ENCODE peak calls at places on chromosomes 2 and 18, in six cellular contexts. One of them, this sample, is unnamed.

GRCh38 chr2:196367633-196368032 is 196.3 kb upstream of the STK17B start:
- DNase-seq in ovary: no peak
- DNase-seq in progenitor cell of endocrine pancreas: no peak
- DNase-seq in A549: no peak
- DNase-seq in endothelial cell of umbilical vein: no peak
- DNase-seq in prostate gland: no peak
- DNase-seq in this sample: no peak

GRCh38 chr2:20916604-20917286 is 93.8 kb upstream of the LDAH start:
- DNase-seq in ovary: no peak
- DNase-seq in progenitor cell of endocrine pancreas: no peak
- DNase-seq in A549: peak
- DNase-seq in endothelial cell of umbilical vein: peak
- DNase-seq in prostate gland: peak
- DNase-seq in this sample: no peak

GRCh38 chr2:147469471-147469870 is 375.4 kb upstream of the ACVR2A start:
- DNase-seq in ovary: no peak
- DNase-seq in progenitor cell of endocrine pancreas: no peak
- DNase-seq in A549: no peak
- DNase-seq in endothelial cell of umbilical vein: no peak
- DNase-seq in prostate gland: no peak
- DNase-seq in this sample: no peak

GRCh38 chr2:235924675-235925063 is 243.5 kb downstream of the GBX2 start:
- DNase-seq in ovary: no peak
- DNase-seq in progenitor cell of endocrine pancreas: no peak
- DNase-seq in A549: no peak
- DNase-seq in endothelial cell of umbilical vein: no peak
- DNase-seq in prostate gland: no peak
- DNase-seq in this sample: no peak

GRCh38 chr2:171952748-171953147 is 30.5 kb downstream of the HAT1 start:
- DNase-seq in ovary: no peak
- DNase-seq in progenitor cell of endocrine pancreas: no peak
- DNase-seq in A549: no peak
- DNase-seq in endothelial cell of umbilical vein: no peak
- DNase-seq in prostate gland: no peak
- DNase-seq in this sample: no peak

GRCh38 chr2:38668092-38668491 is 2.2 kb downstream of the GALM start:
- DNase-seq in ovary: no peak
- DNase-seq in progenitor cell of endocrine pancreas: no peak
- DNase-seq in A549: no peak
- DNase-seq in endothelial cell of umbilical vein: no peak
- DNase-seq in prostate gland: no peak
- DNase-seq in this sample: no peak

GRCh38 chr2:67880291-67880761 is 182.5 kb downstream of the C1D start:
- DNase-seq in ovary: no peak
- DNase-seq in progenitor cell of endocrine pancreas: no peak
- DNase-seq in A549: no peak
- DNase-seq in endothelial cell of umbilical vein: no peak
- DNase-seq in prostate gland: peak
- DNase-seq in this sample: no peak

GRCh38 chr2:3784731-3785130 is 81.4 kb downstream of the DCDC2C start:
- DNase-seq in ovary: no peak
- DNase-seq in progenitor cell of endocrine pancreas: no peak
- DNase-seq in A549: no peak
- DNase-seq in endothelial cell of umbilical vein: no peak
- DNase-seq in prostate gland: no peak
- DNase-seq in this sample: no peak

GRCh38 chr2:1739961-1740713 is 4.2 kb downstream of the PXDN start:
- DNase-seq in ovary: no peak
- DNase-seq in progenitor cell of endocrine pancreas: no peak
- DNase-seq in A549: no peak
- DNase-seq in endothelial cell of umbilical vein: no peak
- DNase-seq in prostate gland: no peak
- DNase-seq in this sample: no peak

GRCh38 chr2:46230115-46230571 is 67.1 kb upstream of the EPAS1 start:
- DNase-seq in ovary: no peak
- DNase-seq in progenitor cell of endocrine pancreas: no peak
- DNase-seq in A549: peak
- DNase-seq in endothelial cell of umbilical vein: no peak
- DNase-seq in prostate gland: no peak
- DNase-seq in this sample: no peak

GRCh38 chr2:152573168-152573567 is 144.1 kb downstream of the PRPF40A start:
- DNase-seq in ovary: no peak
- DNase-seq in progenitor cell of endocrine pancreas: no peak
- DNase-seq in A549: peak
- DNase-seq in endothelial cell of umbilical vein: no peak
- DNase-seq in prostate gland: no peak
- DNase-seq in this sample: no peak

GRCh38 chr2:25043241-25043867 is 1.5 kb downstream of the EFR3B start:
- DNase-seq in ovary: no peak
- DNase-seq in progenitor cell of endocrine pancreas: no peak
- DNase-seq in A549: peak
- DNase-seq in endothelial cell of umbilical vein: peak
- DNase-seq in prostate gland: no peak
- DNase-seq in this sample: peak

GRCh38 chr18:33201509-33201926 is 239.0 kb downstream of the CCDC178 start:
- DNase-seq in ovary: no peak
- DNase-seq in progenitor cell of endocrine pancreas: no peak
- DNase-seq in A549: no peak
- DNase-seq in endothelial cell of umbilical vein: peak
- DNase-seq in prostate gland: no peak
- DNase-seq in this sample: peak

GRCh38 chr2:46000660-46001059 is 296.5 kb upstream of the EPAS1 start:
- DNase-seq in ovary: no peak
- DNase-seq in progenitor cell of endocrine pancreas: no peak
- DNase-seq in A549: no peak
- DNase-seq in endothelial cell of umbilical vein: no peak
- DNase-seq in prostate gland: no peak
- DNase-seq in this sample: no peak

GRCh38 chr18:998976-999375 is 94.3 kb downstream of the ADCYAP1 start:
- DNase-seq in ovary: no peak
- DNase-seq in progenitor cell of endocrine pancreas: no peak
- DNase-seq in A549: no peak
- DNase-seq in endothelial cell of umbilical vein: no peak
- DNase-seq in prostate gland: no peak
- DNase-seq in this sample: no peak

GRCh38 chr2:121151311-121152109 is 133.5 kb downstream of the TFCP2L1 start:
- DNase-seq in ovary: no peak
- DNase-seq in progenitor cell of endocrine pancreas: no peak
- DNase-seq in A549: no peak
- DNase-seq in endothelial cell of umbilical vein: no peak
- DNase-seq in prostate gland: peak
- DNase-seq in this sample: no peak

GRCh38 chr2:6368271-6368670 is 497.4 kb downstream of the CMPK2 start:
- DNase-seq in ovary: no peak
- DNase-seq in progenitor cell of endocrine pancreas: no peak
- DNase-seq in A549: no peak
- DNase-seq in endothelial cell of umbilical vein: no peak
- DNase-seq in prostate gland: no peak
- DNase-seq in this sample: no peak

GRCh38 chr2:55401124-55401523 is 18.5 kb downstream of the CCDC88A start:
- DNase-seq in ovary: no peak
- DNase-seq in progenitor cell of endocrine pancreas: no peak
- DNase-seq in A549: no peak
- DNase-seq in endothelial cell of umbilical vein: no peak
- DNase-seq in prostate gland: no peak
- DNase-seq in this sample: no peak

GRCh38 chr2:25825238-25825637 is 53.0 kb downstream of the ASXL2 start:
- DNase-seq in ovary: no peak
- DNase-seq in progenitor cell of endocrine pancreas: no peak
- DNase-seq in A549: no peak
- DNase-seq in endothelial cell of umbilical vein: no peak
- DNase-seq in prostate gland: no peak
- DNase-seq in this sample: no peak

GRCh38 chr2:27075219-27075871 is 3.1 kb upstream of the EMILIN1 start:
- DNase-seq in ovary: peak
- DNase-seq in progenitor cell of endocrine pancreas: no peak
- DNase-seq in A549: no peak
- DNase-seq in endothelial cell of umbilical vein: peak
- DNase-seq in prostate gland: no peak
- DNase-seq in this sample: no peak

GRCh38 chr2:28414583-28414982 is 21.9 kb downstream of the FOSL2 start:
- DNase-seq in ovary: no peak
- DNase-seq in progenitor cell of endocrine pancreas: no peak
- DNase-seq in A549: no peak
- DNase-seq in endothelial cell of umbilical vein: no peak
- DNase-seq in prostate gland: no peak
- DNase-seq in this sample: no peak

GRCh38 chr2:113981404-113982134 is 91.7 kb downstream of the ACTR3 start:
- DNase-seq in ovary: no peak
- DNase-seq in progenitor cell of endocrine pancreas: no peak
- DNase-seq in A549: no peak
- DNase-seq in endothelial cell of umbilical vein: no peak
- DNase-seq in prostate gland: no peak
- DNase-seq in this sample: no peak

GRCh38 chr18:31010601-31011000 is 31.9 kb downstream of the DSC3 start:
- DNase-seq in ovary: no peak
- DNase-seq in progenitor cell of endocrine pancreas: no peak
- DNase-seq in A549: no peak
- DNase-seq in endothelial cell of umbilical vein: no peak
- DNase-seq in prostate gland: no peak
- DNase-seq in this sample: no peak

GRCh38 chr2:1590611-1591460 is 153.5 kb downstream of the PXDN start:
- DNase-seq in ovary: peak
- DNase-seq in progenitor cell of endocrine pancreas: no peak
- DNase-seq in A549: no peak
- DNase-seq in endothelial cell of umbilical vein: peak
- DNase-seq in prostate gland: no peak
- DNase-seq in this sample: no peak

GRCh38 chr2:33380001-33380609 is 96.3 kb upstream of the RASGRP3 start:
- DNase-seq in ovary: no peak
- DNase-seq in progenitor cell of endocrine pancreas: no peak
- DNase-seq in A549: no peak
- DNase-seq in endothelial cell of umbilical vein: no peak
- DNase-seq in prostate gland: no peak
- DNase-seq in this sample: no peak

GRCh38 chr2:55581875-55582547 is 35.4 kb downstream of the PPP4R3B start:
- DNase-seq in ovary: no peak
- DNase-seq in progenitor cell of endocrine pancreas: no peak
- DNase-seq in A549: no peak
- DNase-seq in endothelial cell of umbilical vein: no peak
- DNase-seq in prostate gland: no peak
- DNase-seq in this sample: no peak

GRCh38 chr2:10405441-10405840 is 42.7 kb downstream of the ODC1 start:
- DNase-seq in ovary: no peak
- DNase-seq in progenitor cell of endocrine pancreas: no peak
- DNase-seq in A549: peak
- DNase-seq in endothelial cell of umbilical vein: peak
- DNase-seq in prostate gland: peak
- DNase-seq in this sample: no peak

GRCh38 chr2:150557020-150557644 is 69.7 kb upstream of the RND3 start:
- DNase-seq in ovary: no peak
- DNase-seq in progenitor cell of endocrine pancreas: no peak
- DNase-seq in A549: no peak
- DNase-seq in endothelial cell of umbilical vein: no peak
- DNase-seq in prostate gland: no peak
- DNase-seq in this sample: no peak

GRCh38 chr2:43233218-43234212 is 7.1 kb upstream of the ZFP36L2 start:
- DNase-seq in ovary: no peak
- DNase-seq in progenitor cell of endocrine pancreas: no peak
- DNase-seq in A549: no peak
- DNase-seq in endothelial cell of umbilical vein: no peak
- DNase-seq in prostate gland: no peak
- DNase-seq in this sample: no peak

GRCh38 chr18:52254367-52254766 is 85.6 kb upstream of the DCC start:
- DNase-seq in ovary: no peak
- DNase-seq in progenitor cell of endocrine pancreas: no peak
- DNase-seq in A549: no peak
- DNase-seq in endothelial cell of umbilical vein: no peak
- DNase-seq in prostate gland: no peak
- DNase-seq in this sample: no peak

GRCh38 chr18:13161276-13161899 is 57.2 kb upstream of the LDLRAD4 start:
- DNase-seq in ovary: no peak
- DNase-seq in progenitor cell of endocrine pancreas: no peak
- DNase-seq in A549: no peak
- DNase-seq in endothelial cell of umbilical vein: no peak
- DNase-seq in prostate gland: no peak
- DNase-seq in this sample: no peak

GRCh38 chr18:9782073-9782857 is 74.2 kb downstream of the RAB31 start:
- DNase-seq in ovary: no peak
- DNase-seq in progenitor cell of endocrine pancreas: no peak
- DNase-seq in A549: peak
- DNase-seq in endothelial cell of umbilical vein: no peak
- DNase-seq in prostate gland: no peak
- DNase-seq in this sample: no peak

GRCh38 chr2:54048117-54048785 is 67.2 kb upstream of the ACYP2 start:
- DNase-seq in ovary: no peak
- DNase-seq in progenitor cell of endocrine pancreas: no peak
- DNase-seq in A549: no peak
- DNase-seq in endothelial cell of umbilical vein: no peak
- DNase-seq in prostate gland: no peak
- DNase-seq in this sample: no peak

GRCh38 chr2:57376985-57377384 is 669.6 kb upstream of the VRK2 start:
- DNase-seq in ovary: no peak
- DNase-seq in progenitor cell of endocrine pancreas: no peak
- DNase-seq in A549: no peak
- DNase-seq in endothelial cell of umbilical vein: peak
- DNase-seq in prostate gland: no peak
- DNase-seq in this sample: no peak
- TF ChIP-seq CTCF in ovary: no peak
- TF ChIP-seq CTCF in progenitor cell of endocrine pancreas: peak
- TF ChIP-seq CTCF in A549: no peak
- TF ChIP-seq CTCF in endothelial cell of umbilical vein: no peak
- TF ChIP-seq CTCF in prostate gland: no peak
- TF ChIP-seq CTCF in this sample: no peak

GRCh38 chr2:88575630-88576029 is 51.6 kb downstream of the EIF2AK3 start:
- DNase-seq in ovary: no peak
- DNase-seq in progenitor cell of endocrine pancreas: no peak
- DNase-seq in A549: no peak
- DNase-seq in endothelial cell of umbilical vein: no peak
- DNase-seq in prostate gland: no peak
- DNase-seq in this sample: no peak
- TF ChIP-seq CTCF in ovary: no peak
- TF ChIP-seq CTCF in progenitor cell of endocrine pancreas: no peak
- TF ChIP-seq CTCF in A549: no peak
- TF ChIP-seq CTCF in endothelial cell of umbilical vein: no peak
- TF ChIP-seq CTCF in prostate gland: no peak
- TF ChIP-seq CTCF in this sample: no peak

DNA sequence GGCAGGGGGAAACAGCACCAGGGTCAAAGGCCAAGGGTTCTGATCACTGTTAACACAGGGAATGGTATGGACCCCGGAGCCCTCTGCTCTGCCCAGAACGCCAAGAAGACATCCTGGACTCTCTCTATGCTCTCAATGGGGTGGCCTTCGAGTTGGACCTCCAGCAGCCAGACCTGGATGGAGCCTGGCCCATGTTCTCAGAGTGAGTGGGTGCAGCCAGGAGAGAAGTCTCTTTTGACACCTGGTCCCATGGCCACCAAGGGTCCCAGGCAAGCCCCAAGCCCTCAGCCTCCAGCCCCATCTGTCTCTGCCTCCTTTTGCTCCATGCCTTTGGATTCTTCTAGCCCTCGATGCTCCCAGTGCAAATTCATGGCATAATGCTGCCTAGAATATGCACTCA is 4.1 kb downstream of the RUFY4 start:
- DNase-seq in ovary: no peak
- DNase-seq in progenitor cell of endocrine pancreas: no peak
- DNase-seq in A549: no peak
- DNase-seq in endothelial cell of umbilical vein: no peak
- DNase-seq in prostate gland: no peak
- DNase-seq in this sample: no peak
- TF ChIP-seq CTCF in ovary: no peak
- TF ChIP-seq CTCF in progenitor cell of endocrine pancreas: no peak
- TF ChIP-seq CTCF in A549: no peak
- TF ChIP-seq CTCF in endothelial cell of umbilical vein: no peak
- TF ChIP-seq CTCF in prostate gland: no peak
- TF ChIP-seq CTCF in this sample: no peak

GRCh38 chr2:101873543-101873942 is 118.2 kb upstream of the IL1R2 start:
- DNase-seq in ovary: no peak
- DNase-seq in progenitor cell of endocrine pancreas: no peak
- DNase-seq in A549: peak
- DNase-seq in endothelial cell of umbilical vein: no peak
- DNase-seq in prostate gland: no peak
- DNase-seq in this sample: no peak
- TF ChIP-seq CTCF in ovary: no peak
- TF ChIP-seq CTCF in progenitor cell of endocrine pancreas: no peak
- TF ChIP-seq CTCF in A549: peak
- TF ChIP-seq CTCF in endothelial cell of umbilical vein: no peak
- TF ChIP-seq CTCF in prostate gland: no peak
- TF ChIP-seq CTCF in this sample: no peak